ENCODE peak calls at places on chromosomes 16 and 17, in four cellular contexts. D is mucosa of descending colon, J is glutamatergic neuron, F is NB4. L is an unnamed sample.
A peak's percentile ranks its signal among the peaks of the same experiment; 100 is the strongest.

GRCh38 chr17:29593546-29594440 is 861 bp downstream of the ANKRD13B start:
- DNase-seq in J (peak; percentile 59), F (peak; percentile 66), D (no peak), L (no peak)

GRCh38 chr16:74607310-74607966 is 524 bp upstream of the GLG1 start:
- DNase-seq in F (no peak), D (no peak), J (no peak), L (no peak)

GRCh38 chr17:72764632-72765041 is 327.9 kb downstream of the SLC39A11 start:
- DNase-seq in J (no peak), F (no peak), D (no peak), L (peak; percentile 25)

GRCh38 chr17:8488931-8489330 is 53.2 kb downstream of the NDEL1 start:
- DNase-seq in J (no peak), D (no peak), F (peak; percentile 15), L (peak; percentile 98)

GRCh38 chr16:77767211-77767610 is 21.2 kb upstream of the VAT1L start:
- DNase-seq in D (no peak), J (no peak), F (no peak), L (no peak)

GRCh38 chr16:86103320-86103719 is 204.4 kb downstream of the IRF8 start:
- DNase-seq in J (no peak), F (no peak), D (no peak), L (no peak)

GRCh38 chr17:50495918-50496317 is 12.3 kb upstream of the MYCBPAP start:
- DNase-seq in F (no peak), D (no peak), J (no peak), L (no peak)

GRCh38 chr17:7862692-7863437 is 5.1 kb downstream of the CYB5D1 start:
- DNase-seq in F (peak; percentile 28), D (peak; percentile 76), J (no peak), L (no peak)

GRCh38 chr16:66250686-66251405 is 115.6 kb upstream of the CDH5 start:
- DNase-seq in F (no peak), J (no peak), D (peak; percentile 48), L (peak; percentile 19)

GRCh38 chr16:47732122-47732805 is 271.1 kb downstream of the PHKB start:
- DNase-seq in J (no peak), D (no peak), F (peak; percentile 95), L (peak; percentile 76)

GRCh38 chr16:3465911-3466584 is 22.6 kb downstream of the NAA60 start:
- DNase-seq in F (no peak), J (no peak), D (no peak), L (no peak)

GRCh38 chr16:66927918-66928649 is 2.7 kb upstream of the RRAD start:
- DNase-seq in F (no peak), J (no peak), D (no peak), L (peak; percentile 39)

GRCh38 chr17:20085283-20085875 is 76.2 kb downstream of the SPECC1 start:
- DNase-seq in J (no peak), D (no peak), F (peak; percentile 33), L (no peak)

GRCh38 chr17:1104222-1104621 is 75.6 kb downstream of the ABR start:
- DNase-seq in D (no peak), J (no peak), F (no peak), L (no peak)

GRCh38 chr16:2512920-2513404 is 790 bp upstream of the ATP6V0C start:
- DNase-seq in J (peak; percentile 50), F (peak; percentile 41), D (no peak), L (no peak)

GRCh38 chr16:71229344-71229743 is 1.2 kb downstream of the HYDIN start:
- DNase-seq in J (no peak), D (no peak), F (no peak), L (no peak)

GRCh38 chr17:42618442-42619150 is 9.1 kb downstream of the TUBG1 start:
- DNase-seq in F (peak; percentile 47), D (peak; percentile 62), J (no peak), L (peak; percentile 21)

GRCh38 chr16:57100445-57100844 is 8.1 kb downstream of the CPNE2 start:
- DNase-seq in J (no peak), F (no peak), D (no peak), L (no peak)
- TF ChIP-seq CTCF in J (no peak), F (no peak), D (no peak), L (no peak)

DNA sequence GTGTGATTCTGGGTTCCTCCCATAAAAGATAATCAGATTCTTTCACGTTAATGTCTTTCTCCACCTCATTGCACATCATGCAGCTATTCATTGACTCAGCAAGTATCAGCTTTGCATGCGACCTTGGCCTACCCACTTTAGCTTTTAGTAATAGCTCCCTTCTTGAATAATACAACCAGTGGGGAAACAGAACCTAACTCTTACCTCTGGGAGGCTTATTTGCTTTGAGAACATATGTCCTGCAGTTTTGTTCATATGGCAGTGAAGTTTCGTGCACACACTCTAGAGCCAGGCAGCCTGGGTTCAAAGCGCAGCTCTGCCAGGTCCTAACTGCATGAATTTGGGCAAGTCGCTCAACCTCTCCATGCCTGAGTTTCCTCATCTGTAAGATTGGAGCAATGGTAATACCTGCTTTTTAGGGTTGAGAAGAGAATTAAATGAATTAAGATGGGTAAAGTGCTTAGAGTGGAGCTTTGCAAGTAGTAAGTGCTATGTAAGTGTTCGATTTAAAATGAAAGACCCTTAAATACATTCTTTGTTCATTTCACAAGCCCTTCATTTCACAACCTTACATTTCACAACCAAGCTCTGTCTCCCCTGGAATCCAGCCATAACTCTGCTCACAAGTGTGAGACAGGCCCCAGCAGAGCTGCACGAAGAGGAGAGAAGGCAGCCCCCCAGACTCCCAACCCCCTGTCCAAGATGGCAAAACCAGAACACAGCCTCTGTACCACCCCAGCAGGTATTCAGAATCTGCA is 29.3 kb downstream of the MAPT start:
- DNase-seq in D (no peak), J (no peak), F (peak; percentile 73), L (peak; percentile 64)
- TF ChIP-seq CTCF in D (no peak), J (no peak), F (no peak), L (no peak)

DNA sequence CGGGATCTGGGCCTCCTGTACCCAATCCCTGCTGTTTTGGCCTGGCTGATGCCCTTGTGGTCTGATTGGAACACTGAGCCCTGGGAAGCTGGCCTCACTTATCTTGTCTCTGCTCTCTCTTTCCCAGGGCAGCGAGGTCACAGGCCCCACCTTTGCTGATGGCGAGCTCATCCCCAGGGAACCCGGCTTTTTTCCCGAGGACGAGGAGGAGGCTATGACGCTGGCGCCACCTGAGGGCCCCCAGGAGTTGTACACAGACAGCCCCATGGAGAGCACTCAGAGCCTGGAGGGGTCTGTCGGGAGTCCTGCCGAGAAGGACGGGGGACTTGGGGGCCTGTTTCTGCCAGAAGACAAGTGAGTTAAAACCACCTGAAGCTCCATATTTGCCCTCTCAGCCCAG is 126.0 kb downstream of the RAB11FIP4 start:
- DNase-seq in J (peak; percentile 74), F (peak; percentile 51), D (no peak), L (no peak)
- TF ChIP-seq CTCF in J (no peak), F (peak; percentile 63), D (no peak), L (peak; percentile 45)

GRCh38 chr17:77036841-77037381 is 103.9 kb upstream of the SEC14L1 start:
- DNase-seq in J (peak; percentile 58), D (peak; percentile 8), F (peak; percentile 87), L (no peak)
- TF ChIP-seq CTCF in J (no peak), D (no peak), F (peak; percentile 20), L (no peak)

DNA sequence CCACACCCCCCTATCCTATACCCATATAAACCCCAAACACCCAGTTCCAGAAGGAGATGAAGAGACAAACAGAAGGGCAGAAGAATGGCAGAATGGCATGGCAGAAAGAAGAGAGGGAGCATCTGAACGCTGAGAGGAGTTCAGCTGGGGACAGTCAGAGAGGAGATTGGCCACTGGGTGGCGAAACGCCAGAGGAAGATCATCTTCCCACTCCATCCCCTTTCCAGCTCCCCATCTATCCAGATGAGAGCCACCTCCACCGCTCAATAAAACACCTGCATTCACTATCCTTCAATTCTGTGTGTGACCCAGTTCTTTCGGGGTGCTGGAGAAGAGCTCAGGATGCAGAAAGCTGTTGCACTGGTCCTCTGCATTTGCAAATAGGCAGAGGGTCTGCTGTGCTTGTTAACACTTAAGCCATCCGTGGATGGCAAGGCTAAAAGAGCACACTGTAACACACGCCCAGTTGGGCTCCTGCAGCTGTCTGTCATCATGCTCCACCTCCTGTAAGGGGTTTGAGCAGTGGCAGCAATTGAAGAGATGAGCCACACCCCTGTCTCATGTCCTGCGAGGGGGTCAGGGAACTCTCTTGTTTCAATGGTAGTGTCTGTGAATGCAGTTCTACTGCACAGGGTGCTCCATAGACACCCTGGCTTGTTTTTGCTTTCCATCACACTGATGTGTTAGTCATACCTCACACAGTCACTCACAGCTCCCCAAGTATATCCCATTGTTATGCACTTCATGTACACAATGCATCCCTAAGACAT is 1034.8 kb upstream of the RBFOX1 start:
- DNase-seq in J (no peak), F (no peak), D (no peak), L (no peak)
- TF ChIP-seq CTCF in J (no peak), F (no peak), D (no peak), L (no peak)

DNA sequence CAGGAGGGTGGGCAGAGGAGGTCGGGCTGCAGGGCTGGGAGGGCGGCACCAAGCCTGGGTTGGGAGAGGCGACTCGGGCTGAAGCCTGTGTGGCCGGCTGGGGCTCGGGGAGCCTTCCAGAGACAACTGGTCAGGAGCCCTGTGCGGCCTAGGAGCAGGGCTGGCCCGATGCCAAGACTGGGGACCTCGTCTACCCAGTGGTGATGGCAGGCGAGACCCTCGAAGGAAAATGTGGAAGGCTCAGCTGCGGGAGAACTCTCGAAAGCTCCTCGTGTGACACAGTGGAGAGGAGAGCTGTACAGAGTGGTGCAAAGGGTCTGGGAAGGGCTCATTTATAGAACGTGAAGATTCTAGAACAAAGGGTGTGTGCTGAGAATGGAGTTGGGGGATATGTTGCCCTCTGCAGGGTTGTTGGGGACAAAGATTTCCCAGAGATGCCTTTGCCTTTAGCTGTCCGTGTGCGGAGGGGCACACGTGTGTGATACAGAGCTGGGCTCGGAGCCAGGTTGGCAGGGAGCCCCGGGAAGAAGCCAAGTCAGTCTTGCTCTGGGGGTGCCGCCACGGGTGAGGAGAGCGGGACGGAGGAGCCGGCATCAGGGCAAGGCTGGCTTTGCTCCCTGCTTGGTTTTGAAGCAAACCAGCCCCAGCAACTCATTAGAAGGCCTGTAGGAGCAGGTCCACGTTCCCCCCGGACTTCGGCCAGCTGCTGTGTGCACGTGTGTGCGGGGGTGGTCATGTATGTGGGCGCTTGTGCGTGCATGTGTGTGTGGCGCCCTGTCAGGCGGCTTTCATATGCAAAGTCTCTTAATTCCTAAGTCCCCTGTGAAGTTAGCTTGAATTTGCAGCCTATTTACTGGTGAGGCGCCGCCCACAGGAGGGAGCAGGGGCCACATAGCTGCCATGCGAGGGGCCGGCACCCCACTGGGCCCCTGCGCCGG is 132.4 kb upstream of the CHMP6 start:
- DNase-seq in J (no peak), D (peak; percentile 33), F (no peak), L (peak; percentile 94)
- TF ChIP-seq CTCF in J (no peak), D (no peak), F (no peak), L (peak; percentile 70)

GRCh38 chr17:74960739-74961342 is 11.7 kb downstream of the HID1 start:
- DNase-seq in F (peak; percentile 81), D (peak; percentile 81), J (peak; percentile 71), L (peak; percentile 18)
- TF ChIP-seq CTCF in F (peak; percentile 83), D (no peak), J (peak; percentile 57), L (no peak)

GRCh38 chr17:4788807-4789700 is at the start of gene GLTPD2:
- DNase-seq in D (peak; percentile 19), F (no peak), J (peak; percentile 37), L (no peak)
- TF ChIP-seq CTCF in D (no peak), F (no peak), J (no peak), L (no peak)